ENCODE peak calls at places on chromosome 3, in five cellular contexts. A is PC-9, N is MM.1S, T is A673, P is hepatocyte. Y is an unnamed sample.

GRCh38 chr3:195875482-195876236 is 32.7 kb downstream of the TNK2 start:
- DNase-seq in A (no peak), N (no peak), T (no peak), P (no peak), Y (no peak)

GRCh38 chr3:10614160-10614559 is 108.8 kb upstream of the ATP2B2 start:
- DNase-seq in A (no peak), N (no peak), T (no peak), P (no peak), Y (no peak)

GRCh38 chr3:108899530-108899929 is 54.1 kb downstream of the GUCA1C start:
- DNase-seq in A (no peak), N (no peak), T (no peak), P (no peak), Y (no peak)

GRCh38 chr3:124504332-124505059 is 225.8 kb upstream of the UMPS start:
- DNase-seq in A (no peak), N (no peak), T (peak), P (no peak), Y (peak)

GRCh38 chr3:144645300-144645699 is 673.7 kb downstream of the DIPK2A start:
- DNase-seq in A (no peak), N (no peak), T (no peak), P (no peak), Y (no peak)

GRCh38 chr3:138479355-138479964 is 45.0 kb downstream of the ESYT3 start:
- DNase-seq in A (no peak), N (peak), T (peak), P (peak), Y (peak)

GRCh38 chr3:12138044-12138443 is 20.7 kb downstream of the TIMP4 start:
- DNase-seq in A (peak), N (peak), T (no peak), P (no peak), Y (peak)

GRCh38 chr3:186239321-186239720 is 122.7 kb downstream of the DGKG start:
- DNase-seq in A (no peak), N (no peak), T (peak), P (no peak), Y (peak)

GRCh38 chr3:174202561-174202960 is 656.6 kb upstream of the NAALADL2 start:
- DNase-seq in A (no peak), N (no peak), T (no peak), P (no peak), Y (peak)

GRCh38 chr3:10672422-10672821 is 143.6 kb upstream of the SLC6A11 start:
- DNase-seq in A (no peak), N (no peak), T (no peak), P (no peak), Y (no peak)

GRCh38 chr3:123442125-123442524 is 6.8 kb downstream of the ADCY5 start:
- DNase-seq in A (no peak), N (no peak), T (no peak), P (no peak), Y (no peak)

GRCh38 chr3:118628704-118629341 is 405.8 kb downstream of the IGSF11 start:
- DNase-seq in A (peak), N (peak), T (peak), P (peak), Y (peak)

GRCh38 chr3:96200897-96201296 is 613.5 kb upstream of the EPHA6 start:
- DNase-seq in A (no peak), N (no peak), T (no peak), P (no peak), Y (no peak)

GRCh38 chr3:79835701-79836100 is 67.9 kb upstream of the ROBO1 start:
- DNase-seq in A (no peak), N (no peak), T (no peak), P (no peak), Y (peak)

GRCh38 chr3:22159004-22159695 is 408.1 kb upstream of the ZNF385D start:
- DNase-seq in A (no peak), N (no peak), T (no peak), P (peak), Y (no peak)

DNA sequence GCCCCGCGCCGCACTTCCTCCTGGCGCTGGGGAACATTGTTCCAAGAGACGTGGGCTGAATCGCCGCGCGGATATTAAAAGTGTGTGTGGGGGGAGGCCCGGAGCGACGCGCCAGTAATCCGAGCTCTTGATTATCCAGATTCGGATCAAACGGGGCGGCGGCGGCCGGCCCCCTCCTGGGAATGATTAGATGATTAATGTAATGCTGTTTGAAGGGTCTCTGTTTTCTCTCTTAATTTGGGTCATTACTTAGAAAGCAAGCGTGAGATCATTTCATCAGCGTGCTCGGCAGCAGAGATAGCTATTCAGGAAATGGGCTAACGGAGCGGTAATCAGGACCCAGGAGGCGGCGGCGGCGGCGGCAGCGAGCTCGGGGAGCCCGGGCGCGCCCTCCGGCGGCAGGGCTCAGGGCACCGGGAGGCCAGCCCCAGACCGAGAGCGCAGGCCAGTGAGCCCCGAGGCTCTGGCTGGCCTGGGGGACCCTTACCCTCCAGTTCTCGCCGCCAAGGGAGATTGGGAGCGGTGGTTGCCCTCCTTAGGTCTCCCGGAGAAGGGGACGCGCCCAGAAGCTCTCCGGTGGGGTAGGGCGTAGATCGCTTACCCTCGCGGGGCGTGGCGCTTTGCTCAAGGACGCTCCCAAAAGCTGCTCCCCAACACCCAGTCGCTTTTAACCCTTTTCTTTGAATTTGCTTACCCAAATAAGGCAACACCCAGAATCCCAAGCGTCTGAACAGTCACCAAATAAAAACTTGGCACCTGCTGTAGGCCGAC is 4.5 kb downstream of the FEZF2 start:
- DNase-seq in A (no peak), N (no peak), T (peak), P (no peak), Y (no peak)
- TF ChIP-seq EZH2 in A (no peak), N (no peak), T (peak), P (peak), Y (no peak)

DNA sequence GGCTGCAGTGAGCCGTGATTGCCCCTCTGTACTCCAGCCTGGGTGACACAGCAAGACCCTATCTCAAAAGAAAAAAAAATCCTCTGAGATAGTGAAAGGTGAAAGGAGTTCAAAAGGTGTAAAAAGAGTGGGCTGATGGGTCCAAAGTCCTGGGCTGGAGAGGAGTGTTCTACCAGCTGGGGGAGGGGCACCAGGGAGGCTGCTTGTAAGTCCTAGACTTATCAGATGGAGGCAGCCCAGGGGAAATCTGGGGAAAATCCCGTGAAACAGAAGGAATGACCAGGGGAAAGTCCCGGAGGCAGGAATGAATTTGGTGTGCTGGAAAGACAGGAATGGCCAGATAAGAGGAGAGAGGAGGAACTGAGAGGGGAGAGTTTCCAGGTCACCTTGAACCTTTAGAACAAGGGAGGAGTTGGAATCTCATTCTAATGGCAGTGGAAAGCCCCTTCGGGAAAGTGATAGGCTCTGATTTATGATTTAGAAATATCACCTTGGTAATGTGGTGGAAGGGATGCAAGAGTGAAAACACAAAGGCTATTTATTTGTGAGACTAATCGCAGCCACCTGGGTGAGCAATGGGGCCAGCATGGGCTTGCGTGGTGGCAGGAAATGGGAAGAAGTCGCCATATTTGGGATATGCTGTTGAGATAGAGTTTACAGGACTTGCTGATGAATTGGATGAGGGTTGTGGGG is 23.4 kb upstream of the PPP4R2 start:
- DNase-seq in A (no peak), N (no peak), T (no peak), P (peak), Y (no peak)
- H3K4me3 ChIP-seq in A (no peak), N (no peak), T (no peak), P (no peak), Y (no peak)

DNA sequence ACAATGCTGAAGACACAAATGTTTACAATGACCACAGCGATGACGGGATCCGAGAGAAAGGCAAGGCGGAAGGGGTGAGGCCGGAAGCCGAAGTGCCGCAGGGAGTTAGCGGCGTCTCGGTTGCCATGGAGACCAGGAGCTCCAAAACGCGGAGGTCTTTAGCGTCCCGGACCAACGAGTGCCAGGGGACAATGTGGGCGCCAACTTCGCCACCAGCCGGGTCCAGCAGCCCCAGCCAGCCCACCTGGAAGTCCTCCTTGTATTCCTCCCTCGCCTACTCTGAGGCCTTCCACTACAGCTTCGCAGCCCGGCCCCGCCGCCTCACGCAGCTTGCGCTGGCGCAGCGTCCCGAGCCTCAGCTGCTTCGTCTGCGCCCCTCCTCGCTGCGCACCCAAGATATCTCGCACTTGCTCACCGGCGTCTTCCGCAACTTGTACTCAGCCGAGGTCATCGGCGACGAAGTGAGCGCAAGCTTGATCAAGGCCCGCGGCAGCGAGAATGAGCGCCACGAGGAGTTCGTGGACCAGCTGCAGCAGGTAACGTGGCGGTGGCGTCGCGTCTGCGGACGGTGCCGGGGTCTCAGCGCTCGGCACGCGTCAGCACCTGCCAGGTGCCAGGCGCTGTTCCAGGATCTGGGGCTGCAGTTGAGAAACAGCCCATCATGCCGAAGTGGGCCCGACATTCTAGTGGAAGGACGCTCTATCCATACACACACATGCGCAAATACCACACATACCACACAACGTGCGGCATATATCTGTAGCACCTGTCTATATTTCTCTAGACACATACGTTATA is at the start of gene DLEC1:
- DNase-seq in A (peak), N (peak), T (no peak), P (peak), Y (peak)
- TF ChIP-seq EZH2 in A (no peak), N (no peak), T (no peak), P (no peak), Y (no peak)

GRCh38 chr3:151316267-151316991 is at the start of gene GPR87:
- DNase-seq in A (peak), N (no peak), T (no peak), P (peak), Y (peak)
- H3K4me3 ChIP-seq in A (peak), N (no peak), T (no peak), P (no peak), Y (no peak)

GRCh38 chr3:64686446-64686908 is 1.3 kb downstream of the ADAMTS9 start:
- DNase-seq in A (peak), N (peak), T (peak), P (peak), Y (peak)
- TF ChIP-seq EZH2 in A (no peak), N (no peak), T (no peak), P (no peak), Y (no peak)

DNA sequence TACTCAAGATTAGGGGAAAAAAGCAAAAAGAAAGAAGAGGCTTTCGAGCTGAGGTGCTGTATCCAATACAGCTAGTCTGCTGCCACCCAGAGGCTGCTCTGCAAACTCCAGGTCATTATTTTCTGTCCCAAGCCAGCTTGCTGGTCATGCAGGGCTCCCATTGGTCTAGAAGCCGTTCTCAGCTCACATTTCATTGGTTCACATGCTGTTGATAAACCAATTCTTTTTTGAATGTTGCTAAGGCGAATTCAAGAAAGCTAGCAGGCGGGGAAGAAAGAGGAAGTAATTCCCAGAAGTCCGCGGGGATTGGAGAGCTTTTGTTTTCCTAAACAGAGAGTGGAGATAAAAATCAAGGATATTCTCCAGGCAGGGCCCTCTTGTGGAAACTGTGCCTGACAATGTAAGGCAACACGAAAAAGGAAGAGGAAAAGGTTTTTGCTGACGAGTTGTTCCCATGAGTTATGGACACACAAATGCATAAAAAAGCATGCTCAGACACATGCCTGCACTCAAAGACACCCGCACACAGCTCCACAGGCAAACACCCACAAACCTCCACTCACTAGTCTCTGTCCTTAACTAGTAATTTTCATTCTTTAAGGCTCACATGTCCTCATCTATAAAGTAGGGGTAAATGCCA is 33.4 kb downstream of the FSTL1 start:
- DNase-seq in A (peak), N (peak), T (peak), P (peak), Y (peak)
- H3K4me3 ChIP-seq in A (peak), N (peak), T (peak), P (no peak), Y (no peak)

Y was measured in fibroblast of lung.